ENCODE peak calls at places on chromosomes 4 and X, in eight cellular contexts. F is T1000; P is pancreas; I is heart right ventricle; U is germinal center; X is activated naive CD8-positive, alpha-beta T cell treated with anti-CD3 and anti-CD28 coated beads, Interleukin-2, amount 50 U/mL, for 24 hours; R is mucosa of descending colon; Z is Kasumi-1. H is an unnamed sample.

GRCh38 chr4:147351083-147351787 is 129.7 kb upstream of the EDNRA start:
- DNase-seq in F (no peak), P (no peak), I (no peak), U (no peak), X (no peak), R (no peak), Z (no peak), H (no peak)

GRCh38 chrX:7316887-7317286 is 168.9 kb upstream of the PUDP start:
- DNase-seq in F (no peak), P (no peak), I (no peak), U (no peak), X (no peak), R (no peak), Z (no peak), H (no peak)

GRCh38 chrX:116289592-116289991 is 119.0 kb downstream of the AGTR2 start:
- DNase-seq in F (no peak), P (no peak), I (no peak), U (no peak), X (no peak), R (no peak), Z (no peak), H (no peak)

GRCh38 chr4:75429208-75429607 is 85.0 kb downstream of the RCHY1 start:
- DNase-seq in F (no peak), P (no peak), I (no peak), U (no peak), X (no peak), R (no peak), Z (no peak), H (no peak)

GRCh38 chr4:3729188-3729884 is 36.8 kb upstream of the ADRA2C start:
- DNase-seq in F (no peak), P (no peak), I (no peak), U (no peak), X (no peak), R (no peak), Z (no peak), H (no peak)

GRCh38 chr4:151690884-151691283 is 69.9 kb downstream of the GATB start:
- DNase-seq in F (no peak), P (no peak), I (no peak), U (no peak), X (no peak), R (no peak), Z (no peak), H (no peak)

GRCh38 chrX:68732906-68733493 is 85.5 kb downstream of the STARD8 start:
- DNase-seq in F (no peak), P (peak), I (peak), U (peak), X (peak), R (peak), Z (peak), H (no peak)

GRCh38 chrX:100350704-100351489 is 59.2 kb downstream of the PCDH19 start:
- DNase-seq in F (no peak), P (no peak), I (no peak), U (no peak), X (no peak), R (no peak), Z (no peak), H (no peak)

GRCh38 chr4:110071466-110071865 is 126.9 kb downstream of the ELOVL6 start:
- DNase-seq in F (no peak), P (no peak), I (peak), U (no peak), X (no peak), R (peak), Z (no peak), H (no peak)

GRCh38 chrX:46666831-46667230 is 92.1 kb downstream of the SLC9A7 start:
- DNase-seq in F (no peak), P (no peak), I (no peak), U (no peak), X (no peak), R (no peak), Z (no peak), H (no peak)

GRCh38 chrX:145715641-145716138 is 101.9 kb upstream of the SLITRK2 start:
- DNase-seq in F (no peak), P (no peak), I (no peak), U (no peak), X (no peak), R (no peak), Z (no peak), H (no peak)

GRCh38 chr4:170423137-170423536 is 333.4 kb upstream of the AADAT start:
- DNase-seq in F (no peak), P (no peak), I (no peak), U (no peak), X (no peak), R (no peak), Z (no peak), H (no peak)

GRCh38 chrX:46572295-46572936 is 1.1 kb upstream of the CHST7 start:
- DNase-seq in F (no peak), P (no peak), I (no peak), U (peak), X (peak), R (no peak), Z (peak), H (no peak)

GRCh38 chr4:36230523-36230922 is 13.8 kb downstream of the ARAP2 start:
- DNase-seq in F (no peak), P (no peak), I (no peak), U (no peak), X (no peak), R (no peak), Z (no peak), H (no peak)

GRCh38 chr4:155684892-155685550 is 18.4 kb downstream of the GUCY1A1 start:
- DNase-seq in F (no peak), P (no peak), I (no peak), U (no peak), X (no peak), R (no peak), Z (no peak), H (no peak)

GRCh38 chrX:37905436-37906147 is 58.2 kb upstream of the DYNLT3 start:
- DNase-seq in F (peak), P (peak), I (peak), U (no peak), X (peak), R (peak), Z (peak), H (peak)